ENCODE peak calls at places on chromosomes 16 and 17, in four cellular contexts. Z is NT2/D1, D is GM12878, A is keratinocyte. P is an unnamed sample.

GRCh38 chr17:19370493-19370960 is 7.8 kb upstream of the MAPK7 start:
- DNase-seq in Z (no peak), D (no peak), A (no peak), P (no peak)

GRCh38 chr17:41738077-41738800 is 3.8 kb upstream of the HAP1 start:
- DNase-seq in Z (peak; percentile 71), D (peak; percentile 44), A (no peak), P (peak; percentile 82)

GRCh38 chr17:82985973-82986372 is 93.4 kb upstream of the METRNL start:
- DNase-seq in Z (no peak), D (no peak), A (no peak), P (peak; percentile 89)

GRCh38 chr17:3976675-3977171 is 12.5 kb upstream of the ATP2A3 start:
- DNase-seq in Z (no peak), D (no peak), A (no peak), P (no peak)

GRCh38 chr16:72560617-72561016 is 388.7 kb upstream of the PMFBP1 start:
- DNase-seq in Z (no peak), D (no peak), A (no peak), P (no peak)

GRCh38 chr17:79026345-79027273 is 2.6 kb downstream of the C1QTNF1 start:
- DNase-seq in Z (no peak), D (no peak), A (no peak), P (no peak)

GRCh38 chr17:76138234-76138895 is 2.7 kb downstream of the FOXJ1 start:
- DNase-seq in Z (no peak), D (no peak), A (no peak), P (no peak)

GRCh38 chr17:11899494-11899893 is 97.8 kb downstream of the ZNF18 start:
- DNase-seq in Z (no peak), D (no peak), A (no peak), P (no peak)

GRCh38 chr17:69596141-69596540 is 181.6 kb downstream of the MAP2K6 start:
- DNase-seq in Z (no peak), D (no peak), A (no peak), P (no peak)

GRCh38 chr16:1610841-1611653 is 825 bp downstream of the IFT140 start:
- DNase-seq in Z (no peak), D (no peak), A (no peak), P (no peak)

GRCh38 chr17:57467226-57467625 is 210.9 kb downstream of the MSI2 start:
- DNase-seq in Z (no peak), D (no peak), A (no peak), P (no peak)

GRCh38 chr16:8882041-8882617 is at the start of gene LITAFD:
- DNase-seq in Z (no peak), D (no peak), A (no peak), P (no peak)
- H3K9ac ChIP-seq in Z (no peak within 1 kb of the TSS), D (no peak within 1 kb of the TSS), A (no peak within 1 kb of the TSS), P (no peak within 1 kb of the TSS)

DNA sequence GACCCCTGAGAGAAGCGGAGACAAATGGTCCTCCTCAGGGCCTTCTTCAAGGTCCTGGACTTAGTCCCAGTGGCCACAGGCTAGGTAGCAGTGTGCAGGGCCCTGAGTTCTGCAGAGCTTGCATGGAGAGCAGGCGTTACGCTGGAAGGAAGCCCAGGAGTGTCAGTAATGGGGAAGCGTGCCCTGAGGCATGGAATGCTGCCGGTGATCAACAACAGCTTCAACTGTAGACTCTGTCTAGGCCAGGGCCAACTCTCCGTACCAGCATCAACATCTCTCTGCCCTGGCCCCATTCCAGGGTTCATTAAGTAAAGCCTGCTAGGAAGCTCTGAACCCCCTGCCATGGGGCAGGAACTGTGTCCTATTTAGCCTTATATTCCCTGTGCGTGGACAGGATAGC is 568 bp upstream of the TNK1 start:
- DNase-seq in Z (no peak), D (no peak), A (no peak), P (no peak)
- H3K9ac ChIP-seq in Z (peak overlapping the region; percentile 78), D (no peak overlapping the region), A (peak overlapping the region; percentile 76), P (no peak overlapping the region)

GRCh38 chr17:557371-557770 is 157.3 kb downstream of the VPS53 start:
- DNase-seq in Z (no peak), D (no peak), A (no peak), P (no peak)
- H3K9ac ChIP-seq in Z (no peak overlapping the region), D (no peak overlapping the region), A (no peak overlapping the region), P (no peak overlapping the region)

GRCh38 chr17:44983563-44983962 is 15.5 kb upstream of the C1QL1 start:
- DNase-seq in Z (no peak), D (no peak), A (no peak), P (no peak)
- H3K9ac ChIP-seq in Z (peak overlapping the region; percentile 36), D (no peak overlapping the region), A (no peak overlapping the region), P (no peak overlapping the region)

DNA sequence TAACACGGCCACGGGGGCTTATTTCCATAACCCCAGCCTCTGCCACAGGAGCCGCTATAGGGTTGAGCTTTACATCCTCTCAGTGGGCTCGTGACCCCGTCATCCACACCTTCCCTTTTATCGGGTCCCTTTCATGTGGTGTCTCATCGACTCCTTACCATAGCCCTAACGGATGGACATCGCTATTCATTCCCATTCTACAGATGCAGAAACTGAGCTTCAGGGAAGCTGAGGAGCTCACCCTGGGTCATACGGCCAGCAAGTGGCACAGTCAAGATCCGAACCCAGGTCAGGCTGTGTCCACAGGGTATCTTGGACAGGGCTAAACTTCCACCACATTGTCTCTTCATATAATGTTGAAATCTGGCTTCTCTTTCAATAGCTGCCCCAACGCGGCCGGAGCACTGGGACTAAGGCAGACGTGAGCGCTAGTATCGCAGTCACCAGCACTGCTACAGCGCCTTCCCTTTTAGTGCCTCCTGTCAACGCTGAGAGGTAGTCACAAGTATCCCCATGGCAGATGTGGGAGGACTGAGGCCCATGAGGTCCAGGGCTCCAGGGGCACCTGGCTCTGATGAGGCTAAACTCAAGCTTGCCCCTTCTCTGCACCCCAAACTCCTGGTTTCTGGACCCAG is 50.8 kb downstream of the SOCS1 start:
- DNase-seq in Z (no peak), D (no peak), A (no peak), P (no peak)
- H3K9ac ChIP-seq in Z (no peak overlapping the region), D (no peak overlapping the region), A (no peak overlapping the region), P (no peak overlapping the region)

GRCh38 chr17:68019336-68019674 is 16.2 kb upstream of the KPNA2 start:
- DNase-seq in Z (no peak), D (no peak), A (no peak), P (no peak)

GRCh38 chr17:68019675-68020450 is 15.7 kb upstream of the KPNA2 start:
- DNase-seq in Z (peak; percentile 91), D (peak; percentile 97), A (peak; percentile 81), P (peak; percentile 98)

GRCh38 chr17:68020451-68020779 is 15.1 kb upstream of the KPNA2 start:
- DNase-seq in Z (no peak), D (no peak), A (no peak), P (no peak)

GRCh38 chr17:68016838-68017237 is 18.7 kb upstream of the KPNA2 start:
- DNase-seq in Z (no peak), D (no peak), A (no peak), P (no peak)

DNA sequence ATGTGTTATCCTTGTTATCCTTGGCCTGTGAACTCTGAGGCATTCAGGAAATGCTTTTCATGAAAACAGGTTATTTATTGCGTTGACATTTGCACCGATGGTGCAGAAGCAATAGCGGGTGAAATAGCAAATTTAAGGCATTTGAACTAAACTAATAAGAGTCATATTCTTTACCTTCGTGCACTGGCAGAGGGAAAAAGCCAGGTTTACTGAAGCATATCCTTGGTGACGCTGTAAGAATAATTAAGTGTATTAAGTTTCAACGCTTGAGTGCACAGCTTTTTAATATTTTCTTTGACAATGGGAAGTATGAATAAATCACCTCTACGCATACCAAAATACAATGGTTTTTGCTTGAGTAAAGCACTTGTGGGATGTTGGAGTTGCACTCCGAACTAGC is 13.6 kb upstream of the KPNA2 start:
- DNase-seq in Z (no peak), D (no peak), A (no peak), P (no peak)
- H3K9ac ChIP-seq in Z (no peak overlapping the region), D (no peak overlapping the region), A (no peak overlapping the region), P (no peak overlapping the region)

GRCh38 chr17:40327735-40328385 is 18.9 kb downstream of the RARA start:
- DNase-seq in Z (no peak), D (no peak), A (no peak), P (no peak)

GRCh38 chr17:40328386-40328766 is 19.4 kb downstream of the RARA start:
- DNase-seq in Z (no peak), D (no peak), A (no peak), P (no peak)

GRCh38 chr17:40330850-40331470 is 22.0 kb downstream of the RARA start:
- DNase-seq in Z (no peak), D (no peak), A (no peak), P (no peak)

GRCh38 chr17:40331743-40332641 is 23.0 kb downstream of the RARA start:
- DNase-seq in Z (no peak), D (no peak), A (no peak), P (no peak)

GRCh38 chr17:40329981-40330794 is 21.2 kb downstream of the RARA start:
- DNase-seq in Z (no peak), D (no peak), A (no peak), P (no peak)
- H3K9ac ChIP-seq in Z (no peak overlapping the region), D (peak overlapping the region; percentile 50), A (no peak overlapping the region), P (no peak overlapping the region)

P was measured in DND-41.